ENCODE peak calls at places on chromosome 13, in seven cellular contexts. J is A549; A is T-cell; Y is lower lobe of right lung; N is heart left ventricle; E is activated T-cell treated with anti-CD3 and anti-CD28 coated beads, Interleukin-2, amount 50 U/mL, for 72 hours; I is Right ventricle myocardium inferior. K is an unnamed sample.

GRCh38 chr13:40564342-40564997 is 102.0 kb downstream of the FOXO1 start:
- ATAC-seq in A (peak), I (no peak), J (no peak), Y (peak), E (peak), N (peak), K (peak)

GRCh38 chr13:66958611-66959010 is 271.5 kb downstream of the PCDH9 start:
- ATAC-seq in E (no peak), Y (no peak), N (no peak), I (no peak), J (no peak), A (no peak), K (no peak)

GRCh38 chr13:23701646-23702045 is 131.4 kb downstream of the TNFRSF19 start:
- ATAC-seq in E (no peak), A (no peak), N (peak), J (no peak), Y (peak), I (peak), K (peak)

GRCh38 chr13:84607614-84608013 is 725.3 kb upstream of the SLITRK1 start:
- ATAC-seq in Y (no peak), A (no peak), I (peak), E (no peak), J (no peak), N (no peak), K (no peak)

GRCh38 chr13:27432180-27432579 is 7.8 kb downstream of the GTF3A start:
- ATAC-seq in Y (no peak), E (no peak), I (no peak), N (peak), A (no peak), J (no peak), K (no peak)

GRCh38 chr13:45396548-45397095 is 21.6 kb downstream of the SLC25A30 start:
- ATAC-seq in J (no peak), E (no peak), N (peak), Y (no peak), A (peak), I (no peak), K (no peak)

GRCh38 chr13:66180806-66181205 is 1049.3 kb downstream of the PCDH9 start:
- ATAC-seq in Y (no peak), N (no peak), A (no peak), I (no peak), E (no peak), J (no peak), K (no peak)

GRCh38 chr13:24613128-24613527 is 67.1 kb upstream of the ATP12A start:
- ATAC-seq in N (no peak), A (no peak), I (no peak), Y (no peak), E (no peak), J (no peak), K (no peak)

GRCh38 chr13:27522847-27523246 is 72.5 kb upstream of the MTIF3 start:
- ATAC-seq in Y (peak), A (no peak), N (no peak), E (no peak), J (no peak), I (peak), K (no peak)

GRCh38 chr13:75857291-75857690 is 221.2 kb downstream of the LMO7 start:
- ATAC-seq in E (no peak), I (no peak), N (no peak), Y (no peak), A (no peak), J (no peak), K (no peak)

GRCh38 chr13:98300956-98301641 is 124.0 kb upstream of the RNF113B start:
- ATAC-seq in N (peak), A (no peak), Y (peak), E (no peak), I (no peak), J (no peak), K (peak)

GRCh38 chr13:26951581-26952177 is 191.1 kb upstream of the GPR12 start:
- ATAC-seq in I (no peak), J (no peak), E (no peak), A (no peak), Y (peak), N (peak), K (no peak)

GRCh38 chr13:27952931-27953670 is 16.0 kb downstream of the CDX2 start:
- ATAC-seq in A (no peak), I (peak), J (peak), Y (peak), N (no peak), E (no peak), K (peak)

GRCh38 chr13:99322297-99323103 is 15.3 kb upstream of the GPR183 start:
- ATAC-seq in A (peak), E (peak), Y (peak), I (peak), N (peak), J (peak), K (peak)

GRCh38 chr13:109256866-109257760 is 529.3 kb downstream of the IRS2 start:
- ATAC-seq in A (no peak), Y (peak), J (peak), I (peak), N (peak), E (no peak), K (peak)

GRCh38 chr13:38685974-38686571 is 804 bp upstream of the FREM2 start:
- ATAC-seq in I (no peak), E (no peak), A (no peak), J (peak), Y (peak), N (no peak), K (no peak)

GRCh38 chr13:99724633-99725517 is 223.6 kb downstream of the TM9SF2 start:
- ATAC-seq in E (no peak), I (no peak), N (no peak), Y (no peak), A (no peak), J (no peak), K (no peak)

GRCh38 chr13:98504371-98504963 is 72.4 kb downstream of the STK24 start:
- ATAC-seq in J (no peak), I (no peak), E (peak), Y (no peak), N (no peak), A (peak), K (no peak)

GRCh38 chr13:29464105-29464679 is 131.3 kb downstream of the SLC7A1 start:
- ATAC-seq in E (no peak), I (peak), Y (no peak), N (peak), A (no peak), J (no peak), K (no peak)

GRCh38 chr13:42405665-42406390 is 133.9 kb downstream of the AKAP11 start:
- ATAC-seq in J (no peak), I (no peak), N (no peak), Y (no peak), A (peak), E (peak), K (no peak)

GRCh38 chr13:95180513-95181245 is 120.6 kb downstream of the ABCC4 start:
- ATAC-seq in E (no peak), N (peak), J (peak), A (no peak), Y (peak), I (peak), K (no peak)

GRCh38 chr13:19952850-19953249 is 5.7 kb upstream of the ZMYM2 start:
- ATAC-seq in N (no peak), Y (no peak), I (no peak), J (no peak), A (no peak), E (no peak), K (no peak)

GRCh38 chr13:47067296-47067695 is 170.4 kb upstream of the HTR2A start:
- ATAC-seq in I (no peak), A (no peak), J (no peak), E (no peak), Y (no peak), N (no peak), K (no peak)

GRCh38 chr13:40562975-40563349 is 103.5 kb downstream of the FOXO1 start:
- ATAC-seq in A (peak), N (peak), J (no peak), E (peak), Y (peak), I (peak), K (no peak)

GRCh38 chr13:74765955-74766354 is 631.8 kb upstream of the KLF12 start:
- ATAC-seq in I (no peak), N (no peak), A (no peak), Y (no peak), J (no peak), E (no peak), K (no peak)

GRCh38 chr13:32254916-32255743 is 60.0 kb downstream of the ZAR1L start:
- ATAC-seq in J (no peak), I (no peak), A (no peak), E (no peak), Y (peak), N (no peak), K (no peak)

GRCh38 chr13:28489536-28489935 is 5.4 kb downstream of the FLT1 start:
- ATAC-seq in J (no peak), E (no peak), I (no peak), Y (no peak), N (no peak), A (no peak), K (no peak)

GRCh38 chr13:64332048-64332447 is 2898.1 kb downstream of the PCDH9 start:
- ATAC-seq in I (no peak), N (no peak), Y (no peak), J (no peak), A (no peak), E (no peak), K (no peak)

GRCh38 chr13:113746143-113746525 is 12.9 kb upstream of the TMEM255B start:
- ATAC-seq in Y (no peak), A (no peak), N (no peak), I (no peak), E (no peak), J (peak), K (no peak)

GRCh38 chr13:32846020-32846451 is 170.2 kb upstream of the KL start:
- ATAC-seq in I (no peak), Y (no peak), E (peak), N (no peak), J (no peak), A (no peak), K (no peak)

GRCh38 chr13:40192516-40193257 is 473.8 kb downstream of the FOXO1 start:
- ATAC-seq in A (no peak), N (peak), J (no peak), E (no peak), I (peak), Y (no peak), K (peak)